ENCODE peak calls at places on chromosome 2, in four cellular contexts. G is K562, Y is HepG2, H is HCT116. Q is an unnamed sample.

GRCh38 chr2:46188041-46188715 is 109.0 kb upstream of the EPAS1 start:
- ATAC-seq in G (no peak), Y (no peak), H (no peak), Q (no peak)

GRCh38 chr2:72115361-72116080 is 32.1 kb downstream of the CYP26B1 start:
- ATAC-seq in G (peak), Y (peak), H (peak), Q (peak)

GRCh38 chr2:227317834-227318233 is 7.2 kb upstream of the MFF start:
- ATAC-seq in G (no peak), Y (no peak), H (no peak), Q (no peak)

GRCh38 chr2:164794432-164795231 is 47.0 kb downstream of the COBLL1 start:
- ATAC-seq in G (peak), Y (no peak), H (no peak), Q (no peak)

GRCh38 chr2:96895032-96895708 is 25.3 kb upstream of the SEMA4C start:
- ATAC-seq in G (peak), Y (peak), H (peak), Q (no peak)

GRCh38 chr2:23901966-23902942 is 24.7 kb downstream of the ATAD2B start:
- ATAC-seq in G (no peak), Y (no peak), H (no peak), Q (peak)

GRCh38 chr2:60489269-60489668 is 64.2 kb downstream of the BCL11A start:
- ATAC-seq in G (no peak), Y (no peak), H (no peak), Q (no peak)

GRCh38 chr2:40734797-40735196 is 282.9 kb upstream of the SLC8A1 start:
- ATAC-seq in G (no peak), Y (no peak), H (no peak), Q (no peak)

GRCh38 chr2:62348700-62349099 is 152.8 kb downstream of the B3GNT2 start:
- ATAC-seq in G (no peak), Y (no peak), H (no peak), Q (no peak)

GRCh38 chr2:152647417-152648010 is 69.7 kb downstream of the PRPF40A start:
- ATAC-seq in G (no peak), Y (peak), H (no peak), Q (no peak)

GRCh38 chr2:225464346-225465025 is 65.0 kb downstream of the NYAP2 start:
- ATAC-seq in G (no peak), Y (peak), H (no peak), Q (no peak)

GRCh38 chr2:172985139-172985874 is 90.3 kb upstream of the MAP3K20 start:
- ATAC-seq in G (no peak), Y (peak), H (peak), Q (peak)

GRCh38 chr2:197487385-197487784 is 12.3 kb downstream of the HSPD1 start:
- ATAC-seq in G (no peak), Y (no peak), H (no peak), Q (no peak)

GRCh38 chr2:18871430-18871829 is 282.1 kb upstream of the NT5C1B start:
- ATAC-seq in G (no peak), Y (no peak), H (no peak), Q (no peak)

GRCh38 chr2:65877331-65877791 is 445.0 kb upstream of the SPRED2 start:
- ATAC-seq in G (no peak), Y (no peak), H (no peak), Q (no peak)

GRCh38 chr2:47076586-47077441 is 78.3 kb downstream of the STPG4 start:
- ATAC-seq in G (no peak), Y (peak), H (peak), Q (peak)

GRCh38 chr2:85999131-85999831 is 106.4 kb downstream of the POLR1A start:
- ATAC-seq in G (peak), Y (no peak), H (no peak), Q (no peak)

GRCh38 chr2:69798466-69798908 is 31.0 kb upstream of the GMCL1 start:
- ATAC-seq in G (peak), Y (no peak), H (no peak), Q (peak)

GRCh38 chr2:36088716-36089328 is 266.8 kb upstream of the CRIM1 start:
- ATAC-seq in G (no peak), Y (peak), H (no peak), Q (no peak)

GRCh38 chr2:221518937-221519635 is 53.0 kb downstream of the EPHA4 start:
- ATAC-seq in G (no peak), Y (no peak), H (no peak), Q (no peak)

GRCh38 chr2:228699400-228699799 is 517.9 kb upstream of the SPHKAP start:
- ATAC-seq in G (no peak), Y (no peak), H (no peak), Q (no peak)

GRCh38 chr2:164675698-164676097 is 54.4 kb upstream of the GRB14 start:
- ATAC-seq in G (no peak), Y (no peak), H (no peak), Q (no peak)

GRCh38 chr2:7989823-7990222 is 692.0 kb upstream of the ID2 start:
- ATAC-seq in G (no peak), Y (no peak), H (no peak), Q (no peak)

GRCh38 chr2:60216452-60216995 is 336.9 kb downstream of the BCL11A start:
- ATAC-seq in G (no peak), Y (no peak), H (no peak), Q (no peak)

GRCh38 chr2:172821370-172822338 is 86.0 kb downstream of the RAPGEF4 start:
- ATAC-seq in G (no peak), Y (no peak), H (no peak), Q (peak)

GRCh38 chr2:62000538-62000937 is 95.1 kb downstream of the COMMD1 start:
- ATAC-seq in G (no peak), Y (no peak), H (no peak), Q (no peak)

GRCh38 chr2:42010743-42011298 is 37.0 kb upstream of the PKDCC start:
- ATAC-seq in G (no peak), Y (peak), H (no peak), Q (no peak)

GRCh38 chr2:197251163-197251562 is 59.4 kb downstream of the ANKRD44 start:
- ATAC-seq in G (no peak), Y (no peak), H (no peak), Q (no peak)

GRCh38 chr2:16203691-16204090 is 263.3 kb downstream of the MYCN start:
- ATAC-seq in G (no peak), Y (no peak), H (no peak), Q (no peak)

GRCh38 chr2:117127680-117128079 is 686.8 kb upstream of the DDX18 start:
- ATAC-seq in G (no peak), Y (no peak), H (no peak), Q (no peak)

GRCh38 chr2:109143214-109144187 is 14.5 kb downstream of the SH3RF3 start:
- ATAC-seq in G (no peak), Y (no peak), H (no peak), Q (no peak)

GRCh38 chr2:47631306-47631705 is 151.6 kb upstream of the MSH6 start:
- ATAC-seq in G (no peak), Y (no peak), H (peak), Q (no peak)

GRCh38 chr2:84999467-85000064 is 28.6 kb downstream of the KCMF1 start:
- ATAC-seq in G (no peak), Y (no peak), H (no peak), Q (no peak)

GRCh38 chr2:143840601-143841000 is 679.3 kb downstream of the ZEB2 start:
- ATAC-seq in G (no peak), Y (no peak), H (no peak), Q (no peak)

GRCh38 chr2:173978447-173978846 is 13.3 kb upstream of the SP3 start:
- ATAC-seq in G (no peak), Y (peak), H (peak), Q (no peak)

GRCh38 chr2:28821295-28821958 is 10.8 kb downstream of the SPDYA start:
- ATAC-seq in G (peak), Y (peak), H (peak), Q (peak)

GRCh38 chr2:41216978-41217377 is 765.1 kb upstream of the SLC8A1 start:
- ATAC-seq in G (no peak), Y (no peak), H (no peak), Q (no peak)

GRCh38 chr2:65420712-65421431 is 11.5 kb downstream of the SPRED2 start:
- ATAC-seq in G (peak), Y (no peak), H (peak), Q (no peak)

GRCh38 chr2:74843371-74844298 is 9.7 kb downstream of the HK2 start:
- ATAC-seq in G (no peak), Y (peak), H (no peak), Q (peak)

GRCh38 chr2:121284424-121285076 is 452 bp downstream of the TFCP2L1 start:
- ATAC-seq in G (peak), Y (peak), H (peak), Q (peak)
- H3K4me3 ChIP-seq in G (peak), Y (no peak), H (peak), Q (peak)

DNA sequence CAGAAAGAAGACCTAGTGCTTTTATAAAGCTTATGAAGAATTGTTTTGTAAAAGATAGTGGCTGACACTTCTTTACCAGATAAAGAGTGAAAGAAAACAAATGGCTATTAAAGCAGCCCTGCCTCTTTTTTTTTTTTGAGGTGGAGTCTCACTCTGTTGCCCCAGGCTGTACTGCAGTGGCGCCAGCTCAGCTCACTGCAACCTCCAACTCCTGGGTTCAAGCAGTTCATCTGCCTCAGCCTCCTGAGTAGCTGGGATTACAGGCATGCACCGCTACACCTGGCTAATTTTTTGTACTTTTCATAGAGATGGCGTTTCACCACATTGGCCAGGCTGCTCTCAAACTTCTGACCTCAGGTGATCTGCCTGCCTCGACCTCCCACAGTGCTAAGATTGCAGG is 12.9 kb downstream of the ARPC2 start:
- ATAC-seq in G (no peak), Y (no peak), H (peak), Q (no peak)
- TF ChIP-seq POLR2AphosphoS5 in G (no peak), Y (no peak), H (no peak), Q (no peak)

GRCh38 chr2:105398522-105399206 is at the start of gene FHL2:
- ATAC-seq in G (peak), Y (peak), H (peak), Q (peak)
- TF ChIP-seq CTCF in G (peak), Y (peak), H (peak), Q (peak)

DNA sequence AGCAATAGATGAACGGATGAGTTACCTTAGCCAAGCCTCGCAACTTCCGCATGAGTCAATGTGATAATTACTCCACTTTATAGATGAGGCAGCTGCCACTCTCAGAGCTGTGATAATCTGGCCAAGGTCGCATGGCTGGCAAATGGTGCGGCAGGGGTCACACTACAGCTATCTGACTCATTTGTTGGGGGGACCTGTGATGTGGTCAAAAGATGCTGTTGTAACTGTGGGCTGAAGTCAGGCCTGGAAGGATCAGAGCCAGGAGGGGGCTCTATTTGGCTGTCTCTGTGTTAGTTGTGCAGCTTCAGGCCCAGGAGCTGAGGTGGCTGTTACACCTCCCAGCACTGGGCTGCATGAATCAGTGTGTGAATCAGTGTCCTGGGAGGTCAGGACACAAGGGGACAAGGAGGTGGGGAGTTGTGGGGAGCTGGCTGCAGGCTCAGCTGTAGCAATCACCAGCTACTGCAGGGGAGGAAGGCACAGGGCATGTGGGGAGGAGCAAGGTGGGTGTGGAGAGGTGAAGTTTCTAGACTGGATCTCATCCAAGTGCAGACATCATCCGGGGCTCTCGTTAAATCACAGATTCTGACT is 33.1 kb downstream of the NGEF start:
- ATAC-seq in G (peak), Y (peak), H (peak), Q (no peak)
- H3K4me3 ChIP-seq in G (no peak), Y (no peak), H (no peak), Q (no peak)

DNA sequence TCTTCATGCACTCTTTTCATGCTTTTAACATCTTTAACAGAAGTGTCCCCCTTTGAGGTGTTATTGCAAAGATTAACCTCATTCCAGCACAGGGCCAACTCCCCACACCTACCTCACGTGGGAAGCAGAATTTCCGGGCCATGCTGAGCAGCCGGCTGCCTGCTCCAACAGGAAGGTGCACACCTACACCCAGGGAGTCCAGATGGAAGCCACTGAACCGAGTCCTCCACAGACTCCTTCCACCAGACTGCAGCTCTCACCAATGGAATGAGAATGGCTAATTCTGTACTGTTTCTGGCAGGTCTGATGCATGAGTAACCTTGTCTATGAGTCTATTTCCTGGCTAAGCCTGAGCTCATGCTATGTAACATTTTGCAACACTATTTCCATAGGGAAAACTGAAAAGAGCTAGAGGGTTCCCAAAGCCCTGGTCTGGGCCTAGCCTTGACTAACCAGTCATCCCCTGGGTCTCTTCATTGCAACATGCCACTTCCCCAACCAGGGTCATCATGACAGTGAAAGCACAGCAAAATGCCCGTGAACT is 11.0 kb downstream of the ERFE start:
- ATAC-seq in G (peak), Y (no peak), H (no peak), Q (peak)
- TF ChIP-seq POLR2AphosphoS5 in G (no peak), Y (no peak), H (no peak), Q (peak)

DNA sequence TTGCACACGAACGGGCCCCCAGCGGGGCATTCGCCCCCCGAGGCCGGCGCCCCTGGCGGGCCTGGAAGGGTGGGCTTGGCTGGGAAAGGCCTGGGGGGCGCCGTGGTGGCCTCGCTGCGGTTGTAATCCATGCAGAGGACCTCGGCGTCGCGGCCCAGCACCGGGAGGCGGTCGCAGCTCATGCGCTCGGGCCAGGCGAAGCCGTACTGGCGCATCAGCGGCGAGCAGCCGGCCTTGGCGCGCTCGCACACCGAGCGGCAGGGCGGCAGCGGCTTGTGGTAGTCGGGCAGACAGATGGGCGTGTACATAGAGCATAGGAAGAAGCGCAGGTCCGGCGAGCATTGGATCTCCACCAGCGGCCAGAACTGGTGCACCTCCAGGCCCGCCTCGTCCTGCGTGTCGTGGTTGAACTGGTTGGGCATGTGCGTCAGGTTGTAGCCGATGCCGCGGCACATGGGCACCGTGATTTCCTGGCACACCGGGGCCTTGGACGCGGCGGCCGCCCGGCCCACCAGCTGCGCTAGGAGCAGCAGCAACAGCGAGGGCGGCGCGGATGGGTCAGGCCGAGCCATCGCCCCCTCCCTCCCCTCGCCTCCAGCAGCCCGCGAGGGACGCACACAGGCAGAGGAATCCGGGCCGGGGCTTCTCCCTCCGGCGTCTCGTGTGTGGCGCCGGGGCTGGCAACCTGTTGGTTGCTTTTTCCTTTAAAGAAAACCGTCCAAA is 1.4 kb downstream of the FZD5 start:
- ATAC-seq in G (no peak), Y (peak), H (no peak), Q (no peak)
- TF ChIP-seq CTCF in G (no peak), Y (no peak), H (no peak), Q (no peak)

GRCh38 chr2:175709248-175709647 is 292.8 kb downstream of the LNPK start:
- ATAC-seq in G (peak), Y (no peak), H (no peak), Q (no peak)

GRCh38 chr2:175707322-175707721 is 294.7 kb downstream of the LNPK start:
- ATAC-seq in G (peak), Y (no peak), H (no peak), Q (no peak)
- H3K4me3 ChIP-seq in G (no peak), Y (no peak), H (no peak), Q (no peak)

DNA sequence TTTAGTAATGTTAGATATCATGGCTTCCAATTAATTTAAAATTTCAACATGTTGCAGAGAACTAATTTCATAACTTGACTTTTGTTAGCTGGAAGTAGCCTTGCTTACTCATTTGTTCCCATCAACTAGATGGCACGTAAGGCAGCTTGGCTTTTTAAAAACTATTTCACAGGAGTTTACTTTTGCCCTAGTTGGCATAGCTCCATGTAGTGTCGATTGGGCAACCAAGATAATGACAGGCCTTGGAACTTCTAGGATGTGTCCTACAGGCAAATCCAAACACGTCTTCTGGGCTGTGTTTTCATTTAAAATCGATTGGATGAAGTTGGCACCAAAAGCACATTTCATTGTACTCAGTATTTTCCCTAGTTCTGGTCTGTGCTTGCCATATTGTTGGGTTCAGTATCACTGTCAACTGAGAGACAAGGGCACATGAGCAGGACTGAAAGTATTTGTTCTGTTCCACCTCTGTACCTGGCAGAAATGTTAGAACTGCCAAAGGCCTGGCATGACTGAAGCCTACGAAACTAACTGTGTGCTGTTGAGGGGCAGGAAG is 29.4 kb downstream of the HADHB start:
- ATAC-seq in G (peak), Y (peak), H (no peak), Q (peak)
- TF ChIP-seq POLR2AphosphoS5 in G (no peak), Y (no peak), H (no peak), Q (peak)

Q was measured in gastroesophageal sphincter.